ENCODE peak calls at places on chromosomes 16 and 17, in four cellular contexts. One of them, this sample, is unnamed.

GRCh38 chr16:12293017-12293618 is 316.6 kb downstream of the SNX29 start:
- DNase-seq in thoracic aorta: no peak
- DNase-seq in uterus: no peak
- DNase-seq in upper lobe of right lung: no peak
- DNase-seq in this sample: no peak

GRCh38 chr17:75776399-75777242 is 8.0 kb upstream of the UNK start:
- DNase-seq in thoracic aorta: no peak
- DNase-seq in uterus: peak; percentile 23
- DNase-seq in upper lobe of right lung: peak; percentile 47
- DNase-seq in this sample: no peak

GRCh38 chr17:327296-327695 is 25.3 kb downstream of the RPH3AL start:
- DNase-seq in thoracic aorta: no peak
- DNase-seq in uterus: no peak
- DNase-seq in upper lobe of right lung: peak; percentile 31
- DNase-seq in this sample: no peak

GRCh38 chr16:84329849-84330684 is 35.4 kb downstream of the WFDC1 start:
- DNase-seq in thoracic aorta: no peak
- DNase-seq in uterus: no peak
- DNase-seq in upper lobe of right lung: peak; percentile 38
- DNase-seq in this sample: no peak

GRCh38 chr17:1485748-1486376 is 6.6 kb downstream of the MYO1C start:
- DNase-seq in thoracic aorta: no peak
- DNase-seq in uterus: peak; percentile 75
- DNase-seq in upper lobe of right lung: peak; percentile 87
- DNase-seq in this sample: peak; percentile 26

GRCh38 chr17:27323538-27324212 is 29.8 kb downstream of the WSB1 start:
- DNase-seq in thoracic aorta: peak; percentile 21
- DNase-seq in uterus: peak; percentile 68
- DNase-seq in upper lobe of right lung: peak; percentile 89
- DNase-seq in this sample: peak; percentile 39

GRCh38 chr17:1137465-1137894 is 42.3 kb downstream of the ABR start:
- DNase-seq in thoracic aorta: no peak
- DNase-seq in uterus: no peak
- DNase-seq in upper lobe of right lung: no peak
- DNase-seq in this sample: no peak

GRCh38 chr16:88886915-88887521 is 20.6 kb upstream of the PABPN1L start:
- DNase-seq in thoracic aorta: no peak
- DNase-seq in uterus: peak; percentile 80
- DNase-seq in upper lobe of right lung: peak; percentile 76
- DNase-seq in this sample: no peak

GRCh38 chr16:2810651-2811050 is 6.4 kb upstream of the PRSS21 start:
- DNase-seq in thoracic aorta: no peak
- DNase-seq in uterus: no peak
- DNase-seq in upper lobe of right lung: peak; percentile 23
- DNase-seq in this sample: no peak

DNA sequence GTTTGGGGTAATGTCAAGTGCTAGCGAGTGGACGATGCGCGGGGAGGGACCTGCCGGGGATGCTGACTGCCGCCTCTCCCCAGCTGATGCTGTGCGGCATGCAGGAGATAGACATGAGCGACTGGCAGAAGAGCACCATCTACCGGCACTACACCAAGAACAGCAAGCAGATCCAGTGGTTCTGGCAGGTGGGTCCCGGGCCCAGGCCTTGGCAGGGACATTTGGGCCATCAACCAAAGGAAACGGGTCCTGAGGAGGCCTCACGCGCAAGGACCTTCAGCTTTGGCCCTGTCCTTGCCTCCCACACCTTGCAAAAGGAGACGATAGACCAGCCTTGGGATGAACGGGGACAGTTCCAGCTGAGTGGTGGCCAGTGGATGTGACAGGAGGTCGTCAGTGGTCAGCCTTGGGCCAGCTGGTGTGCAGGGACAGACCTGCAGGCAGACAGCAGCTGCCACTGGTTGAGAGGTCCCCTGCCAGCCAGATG is 13.6 kb upstream of the CLEC18A start:
- DNase-seq in thoracic aorta: no peak
- DNase-seq in uterus: no peak
- DNase-seq in upper lobe of right lung: no peak
- DNase-seq in this sample: no peak
- TF ChIP-seq CTCF in thoracic aorta: no peak
- TF ChIP-seq CTCF in uterus: peak; percentile 11
- TF ChIP-seq CTCF in upper lobe of right lung: no peak
- TF ChIP-seq CTCF in this sample: no peak

DNA sequence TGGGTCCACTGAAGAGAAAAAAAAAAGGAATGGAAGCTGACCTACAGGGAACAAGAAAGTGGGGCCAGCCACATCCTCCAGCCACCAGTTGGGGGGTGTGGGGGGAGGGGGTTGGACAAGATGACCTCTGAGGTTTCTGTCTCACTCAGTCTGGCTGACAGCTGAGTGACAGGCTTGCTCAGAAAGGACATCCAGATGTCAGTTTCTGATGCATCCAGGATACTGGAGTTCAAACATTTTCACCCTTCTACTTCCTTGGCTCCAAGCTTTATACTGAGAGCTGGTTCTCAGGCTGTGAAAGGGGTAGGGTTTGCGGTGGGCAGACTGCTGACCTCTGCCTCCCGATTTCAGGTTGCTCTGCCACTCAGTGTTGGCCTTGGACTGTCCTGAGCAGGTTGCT is 2178.3 kb downstream of the TP53TG3F start:
- DNase-seq in thoracic aorta: no peak
- DNase-seq in uterus: no peak
- DNase-seq in upper lobe of right lung: no peak
- DNase-seq in this sample: no peak
- H3K9me3 ChIP-seq in thoracic aorta: no peaks in the 10 kb centered on the region
- H3K9me3 ChIP-seq in uterus: no peaks in the 10 kb centered on the region
- H3K9me3 ChIP-seq in upper lobe of right lung: no peaks in the 10 kb centered on the region
- H3K9me3 ChIP-seq in this sample: peaks cover 19% of the 10 kb centered on the region

GRCh38 chr16:24989417-24989978 is 25.7 kb downstream of the ARHGAP17 start:
- DNase-seq in thoracic aorta: no peak
- DNase-seq in uterus: no peak
- DNase-seq in upper lobe of right lung: no peak
- DNase-seq in this sample: no peak
- H3K4me1 ChIP-seq in thoracic aorta: peaks cover 94% of the 10 kb centered on the region
- H3K4me1 ChIP-seq in uterus: peaks cover 17% of the 10 kb centered on the region
- H3K4me1 ChIP-seq in upper lobe of right lung: peaks cover 67% of the 10 kb centered on the region
- H3K4me1 ChIP-seq in this sample: peaks cover 47% of the 10 kb centered on the region

GRCh38 chr17:48259710-48260291 is 152.2 kb downstream of the SNX11 start:
- DNase-seq in thoracic aorta: no peak
- DNase-seq in uterus: no peak
- DNase-seq in upper lobe of right lung: no peak
- DNase-seq in this sample: peak; percentile 30

GRCh38 chr17:48262982-48263586 is 155.5 kb downstream of the SNX11 start:
- DNase-seq in thoracic aorta: no peak
- DNase-seq in uterus: no peak
- DNase-seq in upper lobe of right lung: no peak
- DNase-seq in this sample: no peak

GRCh38 chr17:48258317-48258716 is 150.8 kb downstream of the SNX11 start:
- DNase-seq in thoracic aorta: no peak
- DNase-seq in uterus: no peak
- DNase-seq in upper lobe of right lung: no peak
- DNase-seq in this sample: no peak

GRCh38 chr17:48261297-48261880 is 153.8 kb downstream of the SNX11 start:
- DNase-seq in thoracic aorta: no peak
- DNase-seq in uterus: no peak
- DNase-seq in upper lobe of right lung: no peak
- DNase-seq in this sample: no peak
- TF ChIP-seq CTCF in thoracic aorta: no peak
- TF ChIP-seq CTCF in uterus: no peak
- TF ChIP-seq CTCF in upper lobe of right lung: peak; percentile 27
- TF ChIP-seq CTCF in this sample: peak; percentile 52

DNA sequence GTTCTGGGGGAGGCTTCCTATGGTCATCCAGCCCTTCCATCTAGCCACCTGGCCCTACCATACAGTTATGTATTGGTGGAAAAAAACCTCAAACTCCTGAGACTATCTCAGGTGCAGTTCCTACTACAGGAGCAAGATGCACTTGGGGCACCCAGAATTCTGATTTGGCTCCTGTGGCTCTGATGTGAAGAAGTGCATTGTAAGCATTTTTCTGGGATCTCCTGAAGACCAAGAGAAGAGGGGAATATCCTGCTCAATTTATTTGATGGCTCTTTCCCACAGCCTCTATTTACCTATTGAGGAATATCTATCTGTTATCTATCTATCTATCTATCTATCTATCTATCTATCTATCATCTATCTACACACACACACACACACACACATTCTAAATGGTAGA is 1981.5 kb downstream of the TP53TG3F start:
- DNase-seq in thoracic aorta: no peak
- DNase-seq in uterus: no peak
- DNase-seq in upper lobe of right lung: no peak
- DNase-seq in this sample: no peak
- H3K9me3 ChIP-seq in thoracic aorta: no peaks in the 10 kb centered on the region
- H3K9me3 ChIP-seq in uterus: no peaks in the 10 kb centered on the region
- H3K9me3 ChIP-seq in upper lobe of right lung: peaks cover under 1% of the 10 kb centered on the region
- H3K9me3 ChIP-seq in this sample: peaks cover 26% of the 10 kb centered on the region

DNA sequence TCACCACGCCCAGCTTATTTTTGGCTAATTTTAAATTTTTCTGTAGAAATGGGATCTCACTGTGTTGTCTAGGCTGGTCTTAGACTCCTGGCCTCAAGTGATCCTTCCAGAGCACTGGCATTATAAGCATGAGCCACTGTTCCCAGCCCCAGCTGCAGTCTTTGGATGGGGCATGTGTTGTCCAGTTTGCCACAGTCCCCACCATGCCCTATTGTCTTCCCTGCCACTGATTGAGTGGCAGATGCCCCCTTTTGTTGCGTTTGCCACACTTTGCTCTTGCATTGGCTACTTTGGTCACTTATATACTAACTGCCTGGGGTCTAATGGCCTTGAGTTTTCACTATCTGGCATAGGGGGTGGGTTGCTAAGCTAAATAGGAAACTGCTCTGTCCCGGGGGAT is 60.8 kb downstream of the ABCC1 start:
- DNase-seq in thoracic aorta: no peak
- DNase-seq in uterus: no peak
- DNase-seq in upper lobe of right lung: no peak
- DNase-seq in this sample: no peak
- H3K4me1 ChIP-seq in thoracic aorta: peaks cover 55% of the 10 kb centered on the region
- H3K4me1 ChIP-seq in uterus: no peaks in the 10 kb centered on the region
- H3K4me1 ChIP-seq in upper lobe of right lung: peaks cover 5% of the 10 kb centered on the region
- H3K4me1 ChIP-seq in this sample: no peaks in the 10 kb centered on the region

DNA sequence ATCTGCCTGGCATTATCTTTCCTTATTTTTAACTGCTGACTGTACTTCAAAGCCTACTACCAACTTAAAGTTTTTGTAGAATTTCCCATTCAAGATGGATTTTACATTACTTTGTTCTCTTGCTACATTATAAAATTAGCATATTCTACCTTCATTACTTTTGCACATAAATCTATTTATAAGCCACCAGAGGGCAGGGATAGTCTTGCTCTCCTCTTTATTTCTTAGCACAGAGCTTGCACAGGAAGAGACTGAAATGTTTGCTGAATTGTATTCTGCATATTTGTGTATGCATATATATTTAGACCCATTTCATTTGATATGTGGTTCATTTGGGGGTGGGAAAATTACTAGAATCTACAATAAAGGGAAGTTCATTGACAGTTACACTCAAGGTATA is 108.0 kb downstream of the SKAP1 start:
- DNase-seq in thoracic aorta: no peak
- DNase-seq in uterus: no peak
- DNase-seq in upper lobe of right lung: no peak
- DNase-seq in this sample: no peak
- TF ChIP-seq CTCF in thoracic aorta: no peak
- TF ChIP-seq CTCF in uterus: no peak
- TF ChIP-seq CTCF in upper lobe of right lung: no peak
- TF ChIP-seq CTCF in this sample: no peak

DNA sequence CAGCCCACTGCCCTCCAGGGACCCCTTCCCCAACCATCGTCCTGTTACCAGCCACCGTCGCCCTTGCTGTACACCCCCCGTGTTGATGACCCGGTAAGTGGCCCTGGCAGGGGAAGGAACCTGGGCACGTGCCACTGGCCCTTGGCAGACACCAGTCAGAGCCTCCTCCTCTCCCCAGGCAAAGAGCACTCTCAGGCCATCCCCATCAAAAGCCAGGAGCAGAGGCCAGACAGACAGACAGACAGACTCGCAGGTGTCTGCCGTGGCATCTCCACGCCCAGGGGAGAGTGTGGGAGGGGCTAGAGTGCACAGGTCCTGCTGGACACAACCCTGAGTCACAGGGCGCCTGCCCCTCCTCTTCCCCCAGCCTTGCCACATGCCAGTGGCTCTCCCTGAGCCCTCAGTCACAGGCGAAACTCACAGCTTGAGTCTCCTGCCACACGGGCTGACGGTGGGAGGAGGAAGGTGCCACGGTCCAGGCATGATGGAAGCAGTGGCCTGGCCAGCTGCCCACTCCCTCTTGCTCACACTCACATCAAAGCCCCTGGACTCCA is 7.8 kb downstream of the CLCN7 start:
- DNase-seq in thoracic aorta: no peak
- DNase-seq in uterus: no peak
- DNase-seq in upper lobe of right lung: peak; percentile 64
- DNase-seq in this sample: peak; percentile 12
- H3K9me3 ChIP-seq in thoracic aorta: no peaks in the 10 kb centered on the region
- H3K9me3 ChIP-seq in uterus: no peaks in the 10 kb centered on the region
- H3K9me3 ChIP-seq in upper lobe of right lung: no peaks in the 10 kb centered on the region
- H3K9me3 ChIP-seq in this sample: no peaks in the 10 kb centered on the region